ENCODE peak calls at places on chromosomes 3 and 15, in seven cellular contexts. Y is tibial nerve, P is body of pancreas, Z is SK-N-SH, U is HL-60, L is breast epithelium, I is GM23248. T is an unnamed sample.

GRCh38 chr3:82011336-82011735 is 249.9 kb upstream of the GBE1 start:
- DNase-seq in I (no peak), L (no peak), P (no peak), U (no peak), Y (no peak), Z (no peak), T (no peak)

GRCh38 chr15:68318931-68319909 is 41.7 kb downstream of the FEM1B start:
- DNase-seq in Y (no peak), U (no peak), Z (no peak), L (peak), I (no peak), P (no peak), T (no peak)

GRCh38 chr3:39361252-39361927 is 21.8 kb upstream of the SLC25A38 start:
- DNase-seq in L (no peak), U (peak), Y (no peak), I (no peak), P (no peak), Z (no peak), T (no peak)

GRCh38 chr3:4988815-4989648 is 9.8 kb downstream of the BHLHE40 start:
- DNase-seq in Z (no peak), P (peak), U (no peak), L (no peak), I (peak), Y (peak), T (no peak)

GRCh38 chr3:126349071-126349470 is 8.1 kb downstream of the KLF15 start:
- DNase-seq in L (no peak), I (no peak), P (peak), U (no peak), Y (peak), Z (no peak), T (no peak)

GRCh38 chr3:197088370-197088769 is 58.8 kb upstream of the MELTF start:
- DNase-seq in L (no peak), P (no peak), U (peak), Y (no peak), Z (no peak), I (no peak), T (no peak)

GRCh38 chr3:121431717-121432517 is 113.9 kb downstream of the POLQ start:
- DNase-seq in Y (no peak), Z (no peak), I (peak), U (no peak), P (peak), L (no peak), T (no peak)

GRCh38 chr3:153614563-153614962 is 452.5 kb downstream of the RAP2B start:
- DNase-seq in Z (no peak), U (no peak), Y (no peak), P (no peak), L (no peak), I (peak), T (no peak)

GRCh38 chr3:149224736-149225594 is 3.3 kb upstream of the CP start:
- DNase-seq in P (peak), Z (peak), L (no peak), U (peak), I (peak), Y (no peak), T (no peak)

GRCh38 chr3:52439426-52440248 is 5.3 kb downstream of the SEMA3G start:
- DNase-seq in Y (no peak), Z (peak), I (no peak), P (no peak), L (peak), U (no peak), T (no peak)

GRCh38 chr3:145915787-145916186 is 245.2 kb downstream of the PLOD2 start:
- DNase-seq in P (no peak), I (no peak), Z (no peak), U (no peak), Y (no peak), L (no peak), T (no peak)

GRCh38 chr3:149572796-149573414 is 84.9 kb downstream of the WWTR1 start:
- DNase-seq in L (no peak), Z (no peak), P (no peak), I (peak), U (no peak), Y (no peak), T (no peak)

GRCh38 chr3:123602325-123602724 is 17.5 kb upstream of the HACD2 start:
- DNase-seq in I (peak), U (no peak), Y (no peak), Z (no peak), P (peak), L (no peak), T (no peak)

GRCh38 chr15:22850055-22850454 is 11.6 kb downstream of the NIPA2 start:
- DNase-seq in Z (no peak), L (no peak), I (peak), Y (no peak), U (no peak), P (no peak), T (no peak)

GRCh38 chr3:197369545-197369944 is 71.1 kb upstream of the DLG1 start:
- DNase-seq in P (no peak), Z (no peak), L (no peak), Y (no peak), U (no peak), I (no peak), T (no peak)

GRCh38 chr3:42635111-42635510 is 18.4 kb upstream of the ZBTB47 start:
- DNase-seq in P (no peak), L (no peak), Y (no peak), Z (no peak), U (no peak), I (peak), T (no peak)

GRCh38 chr3:185630182-185630622 is 44.1 kb downstream of the SENP2 start:
- DNase-seq in P (peak), U (no peak), Z (no peak), L (no peak), I (peak), Y (peak), T (peak)

GRCh38 chr3:65902304-65902793 is 136.4 kb downstream of the MAGI1 start:
- DNase-seq in U (no peak), Y (no peak), I (no peak), Z (no peak), P (no peak), L (peak), T (no peak)

GRCh38 chr3:121883507-121883906 is 10.7 kb upstream of the SLC15A2 start:
- DNase-seq in Y (no peak), U (no peak), Z (peak), P (peak), L (no peak), I (peak), T (no peak)

GRCh38 chr15:87843312-87843711 is 413.2 kb downstream of the NTRK3 start:
- DNase-seq in I (no peak), U (no peak), P (no peak), Z (no peak), Y (no peak), L (no peak), T (no peak)

GRCh38 chr3:64218329-64218728 is 6.9 kb downstream of the PRICKLE2 start:
- DNase-seq in Z (no peak), Y (no peak), P (no peak), I (no peak), L (no peak), U (no peak), T (no peak)

GRCh38 chr3:174253221-174253620 is 605.9 kb upstream of the NAALADL2 start:
- DNase-seq in U (no peak), Y (no peak), L (no peak), I (no peak), P (no peak), Z (peak), T (no peak)

GRCh38 chr3:120688121-120688520 is 6.1 kb upstream of the HGD start:
- DNase-seq in L (no peak), I (peak), P (no peak), Y (no peak), Z (no peak), U (no peak), T (no peak)

GRCh38 chr3:10557250-10557649 is 51.9 kb upstream of the ATP2B2 start:
- DNase-seq in Y (no peak), L (peak), Z (no peak), P (no peak), I (no peak), U (no peak), T (no peak)

GRCh38 chr3:172073262-172073915 is 34.0 kb downstream of the FNDC3B start:
- DNase-seq in U (no peak), Y (no peak), P (peak), L (no peak), Z (no peak), I (no peak), T (no peak)

GRCh38 chr15:28957606-28958498 is 72.1 kb downstream of the APBA2 start:
- DNase-seq in I (no peak), Z (no peak), U (no peak), Y (no peak), L (no peak), P (no peak), T (no peak)

GRCh38 chr15:71125831-71126453 is 10.7 kb downstream of the THSD4 start:
- DNase-seq in Y (no peak), I (peak), Z (peak), U (no peak), L (no peak), P (no peak), T (no peak)

GRCh38 chr3:179000144-179000543 is 71.5 kb downstream of the ZMAT3 start:
- DNase-seq in L (no peak), U (no peak), I (peak), P (no peak), Z (no peak), Y (no peak), T (no peak)

GRCh38 chr3:14520149-14520548 is 20.0 kb downstream of the GRIP2 start:
- DNase-seq in I (no peak), U (no peak), L (peak), Z (no peak), Y (no peak), P (no peak), T (no peak)

GRCh38 chr3:131091768-131092167 is 65.1 kb downstream of the NEK11 start:
- DNase-seq in U (no peak), I (no peak), Z (no peak), Y (no peak), L (no peak), P (no peak), T (no peak)

GRCh38 chr3:191254098-191254873 is 55.2 kb downstream of the OSTN start:
- DNase-seq in Y (no peak), U (no peak), I (no peak), Z (no peak), P (no peak), L (no peak), T (no peak)

GRCh38 chr3:149894211-149894610 is 76.5 kb downstream of the PFN2 start:
- DNase-seq in Y (no peak), I (peak), Z (no peak), L (no peak), U (no peak), P (no peak), T (no peak)

GRCh38 chr3:122892118-122892517 is 97.2 kb downstream of the SLC49A4 start:
- DNase-seq in Y (no peak), U (no peak), I (no peak), L (no peak), Z (no peak), P (no peak), T (no peak)

GRCh38 chr3:30233924-30234666 is 372.3 kb upstream of the TGFBR2 start:
- DNase-seq in I (no peak), Z (no peak), P (no peak), U (no peak), L (no peak), Y (no peak), T (no peak)

GRCh38 chr3:112649478-112649735 is 8.5 kb upstream of the CCDC80 start:
- DNase-seq in Y (no peak), U (no peak), L (no peak), P (no peak), I (peak), Z (no peak), T (no peak)

GRCh38 chr3:112650472-112650871 is 9.5 kb upstream of the CCDC80 start:
- DNase-seq in Y (no peak), Z (no peak), P (no peak), L (no peak), I (peak), U (no peak), T (no peak)

GRCh38 chr3:112653209-112653871 is 12.4 kb upstream of the CCDC80 start:
- DNase-seq in Y (no peak), P (no peak), Z (no peak), L (no peak), I (peak), U (no peak), T (no peak)

GRCh38 chr3:112651516-112651915 is 10.6 kb upstream of the CCDC80 start:
- DNase-seq in P (no peak), L (no peak), U (no peak), Z (no peak), I (peak), Y (no peak), T (no peak)

GRCh38 chr3:112651076-112651475 is 10.1 kb upstream of the CCDC80 start:
- DNase-seq in P (no peak), L (no peak), I (peak), Z (no peak), Y (no peak), U (no peak), T (no peak)
- H3K27ac ChIP-seq in P (no peak), L (no peak), I (peak), Z (peak), Y (peak), U (no peak), T (no peak)

DNA sequence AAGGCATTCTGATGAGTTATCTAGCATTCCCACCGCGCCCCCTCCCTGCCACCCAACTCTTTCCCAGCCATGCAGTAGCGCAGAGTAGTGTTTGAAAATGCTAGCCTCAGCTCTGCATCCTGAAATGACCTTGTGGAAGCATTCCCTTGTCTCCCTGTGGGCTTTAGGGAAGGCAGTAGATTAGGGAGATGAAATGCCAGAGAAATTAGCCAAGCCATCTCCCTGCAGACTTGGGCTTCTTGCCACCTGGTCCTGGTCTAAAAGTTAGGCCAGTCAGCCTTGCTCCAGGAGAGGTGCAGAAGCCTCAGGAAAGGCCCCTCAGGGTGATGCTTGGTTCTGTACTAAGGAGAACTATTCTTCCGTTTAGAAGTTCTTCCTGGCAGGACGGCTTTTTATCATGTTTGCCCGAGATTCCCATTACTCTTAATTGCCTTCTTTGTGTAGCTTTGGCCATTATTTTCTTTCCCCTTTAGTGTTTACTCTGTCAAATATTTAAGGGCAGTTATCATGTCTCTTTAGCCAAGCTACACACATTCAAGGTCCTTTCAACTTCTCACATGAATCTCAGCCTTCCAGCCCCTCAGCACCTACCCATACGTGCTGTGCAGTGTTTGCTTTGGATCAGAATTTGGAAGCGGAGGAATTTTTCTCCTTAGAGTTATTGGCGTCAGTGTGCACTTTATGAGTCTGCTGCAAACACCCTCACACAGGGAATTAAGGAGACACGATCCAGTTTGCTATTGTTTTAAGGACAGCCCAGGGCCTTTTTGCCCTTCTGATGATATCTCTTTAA is 231.4 kb downstream of the CACNA2D3 start:
- DNase-seq in L (no peak), P (no peak), Z (no peak), Y (no peak), U (no peak), I (no peak), T (no peak)
- H3K27ac ChIP-seq in L (no peak), P (no peak), Z (no peak), Y (no peak), U (no peak), I (no peak), T (no peak)

DNA sequence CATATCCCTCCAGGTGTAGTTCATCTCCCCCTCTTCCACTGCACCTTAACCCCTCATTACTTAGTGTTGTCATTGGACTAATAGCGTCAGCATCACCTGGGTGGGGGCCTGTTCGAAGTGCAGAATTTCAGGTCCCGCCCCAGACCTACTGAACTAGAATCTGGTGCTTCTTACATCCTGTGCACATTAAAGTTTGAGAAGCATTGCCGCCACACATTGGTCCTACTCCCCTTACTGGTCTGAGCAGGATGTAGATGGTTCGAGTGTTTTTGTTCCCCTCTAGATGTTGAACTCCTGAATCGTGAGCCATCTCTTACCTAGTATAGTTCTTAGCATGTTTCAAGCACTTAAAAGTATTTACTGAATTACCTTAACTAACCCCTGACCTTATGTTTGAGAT is 13.2 kb downstream of the KLHL18 start:
- DNase-seq in P (no peak), Z (no peak), I (no peak), L (no peak), U (no peak), Y (no peak), T (no peak)
- H3K27ac ChIP-seq in P (no peak), Z (no peak), I (no peak), L (no peak), U (no peak), Y (no peak), T (no peak)

GRCh38 chr15:35692256-35692867 is 146.4 kb upstream of the DPH6 start:
- DNase-seq in Z (no peak), L (no peak), P (no peak), U (no peak), I (peak), Y (no peak), T (no peak)

GRCh38 chr15:35690698-35691116 is 144.7 kb upstream of the DPH6 start:
- DNase-seq in Y (no peak), U (no peak), P (peak), Z (no peak), L (no peak), I (peak), T (no peak)

GRCh38 chr15:35689266-35689665 is 143.3 kb upstream of the DPH6 start:
- DNase-seq in U (no peak), Z (no peak), Y (no peak), L (no peak), P (no peak), I (no peak), T (no peak)

GRCh38 chr15:35691176-35691761 is 145.3 kb upstream of the DPH6 start:
- DNase-seq in L (no peak), I (no peak), Y (no peak), Z (no peak), U (no peak), P (no peak), T (no peak)

GRCh38 chr15:35690089-35690488 is 144.1 kb upstream of the DPH6 start:
- DNase-seq in I (no peak), P (no peak), U (no peak), Y (no peak), Z (no peak), L (no peak), T (no peak)
- H3K27ac ChIP-seq in I (no peak), P (no peak), U (no peak), Y (peak), Z (no peak), L (no peak), T (peak)

DNA sequence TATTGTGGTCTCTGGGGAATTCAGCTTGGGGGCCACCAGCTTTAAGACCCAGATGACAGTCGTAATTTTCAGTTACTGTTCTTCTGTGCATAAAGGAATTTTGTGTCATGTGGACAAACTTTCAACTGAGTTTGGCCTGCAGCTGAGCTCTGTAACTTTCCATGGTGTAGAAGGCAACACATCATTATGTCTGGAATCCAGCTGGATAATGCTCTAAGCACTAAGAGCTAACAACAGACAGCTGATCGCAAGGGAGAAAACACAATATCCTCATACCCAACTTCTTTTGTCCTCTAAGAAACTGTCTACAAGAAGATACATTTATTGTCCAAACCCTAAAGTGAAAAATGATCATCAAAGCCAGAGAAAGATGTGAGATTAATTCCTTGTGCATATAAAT is 219.0 kb downstream of the ATP8B4 start:
- DNase-seq in U (no peak), L (no peak), I (peak), Y (no peak), P (no peak), Z (no peak), T (no peak)
- H3K27ac ChIP-seq in U (no peak), L (peak), I (peak), Y (peak), P (no peak), Z (no peak), T (no peak)

DNA sequence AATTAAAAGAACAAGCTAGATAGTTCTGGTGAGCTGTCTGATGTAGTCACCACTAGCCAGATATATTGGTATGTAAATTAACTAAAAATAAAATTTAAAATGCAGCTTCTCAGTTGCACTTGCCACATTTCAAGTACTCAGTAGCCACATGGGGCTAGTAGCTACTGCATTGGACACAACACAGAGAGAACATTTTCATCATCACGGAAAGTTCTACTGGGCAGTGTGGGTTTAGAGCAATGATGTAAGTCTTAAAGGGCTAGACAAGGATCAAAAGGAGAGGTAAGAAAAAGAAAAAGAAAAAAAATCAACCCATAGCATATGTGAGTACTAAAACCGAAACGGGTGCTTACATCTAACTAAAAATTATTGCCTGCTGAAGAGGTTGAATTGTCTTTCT is 282.4 kb upstream of the LRRFIP2 start:
- DNase-seq in Y (no peak), I (no peak), Z (no peak), U (no peak), L (no peak), P (no peak), T (no peak)
- H3K27ac ChIP-seq in Y (peak), I (no peak), Z (no peak), U (no peak), L (peak), P (peak), T (peak)

GRCh38 chr15:64901141-64901540 is 10.6 kb upstream of the ANKDD1A start:
- DNase-seq in P (no peak), I (no peak), Y (no peak), L (no peak), Z (no peak), U (no peak), T (no peak)
- H3K27ac ChIP-seq in P (no peak), I (no peak), Y (no peak), L (no peak), Z (no peak), U (no peak), T (no peak)

T was measured in lung.